ENCODE peak calls at places on chromosomes 12 and 14, in eight cellular contexts. J is transverse colon, Z is GM23338, X is H1, N is GM12891, V is esophagus muscularis mucosa, K is breast epithelium, C is stomach. A is an unnamed sample.

GRCh38 chr12:59444932-59445331 is 150.9 kb upstream of the SLC16A7 start:
- DNase-seq in J (no peak), Z (no peak), X (no peak), N (no peak), V (no peak), K (no peak), C (no peak), A (no peak)

GRCh38 chr12:79055926-79056674 is 191.5 kb downstream of the SYT1 start:
- DNase-seq in J (no peak), Z (no peak), X (no peak), N (no peak), V (no peak), K (no peak), C (no peak), A (no peak)

GRCh38 chr14:33617154-33617553 is 333.7 kb downstream of the EGLN3 start:
- DNase-seq in J (no peak), Z (no peak), X (no peak), N (no peak), V (no peak), K (no peak), C (no peak), A (no peak)

GRCh38 chr12:79681008-79681590 is 9.7 kb downstream of the PAWR start:
- DNase-seq in J (no peak), Z (no peak), X (no peak), N (no peak), V (no peak), K (no peak), C (no peak), A (no peak)

GRCh38 chr12:18998343-18999270 is 130.9 kb upstream of the PLEKHA5 start:
- DNase-seq in J (no peak), Z (no peak), X (no peak), N (no peak), V (no peak), K (no peak), C (no peak), A (peak; percentile 35)

GRCh38 chr14:99029916-99030305 is 242.1 kb downstream of the BCL11B start:
- DNase-seq in J (no peak), Z (no peak), X (no peak), N (no peak), V (no peak), K (no peak), C (no peak), A (no peak)

GRCh38 chr12:47801904-47802246 is 17.8 kb downstream of the HDAC7 start:
- DNase-seq in J (no peak), Z (no peak), X (no peak), N (no peak), V (no peak), K (no peak), C (no peak), A (no peak)

GRCh38 chr12:18250313-18250916 is 10.9 kb upstream of the PIK3C2G start:
- DNase-seq in J (no peak), Z (peak; percentile 93), X (no peak), N (peak; percentile 8), V (no peak), K (no peak), C (no peak), A (no peak)

GRCh38 chr12:110699591-110700445 is 10.9 kb upstream of the HVCN1 start:
- DNase-seq in J (no peak), Z (peak; percentile 43), X (no peak), N (no peak), V (no peak), K (no peak), C (no peak), A (no peak)

GRCh38 chr12:32273063-32273521 is 126.3 kb upstream of the FGD4 start:
- DNase-seq in J (no peak), Z (no peak), X (peak; percentile 37), N (no peak), V (no peak), K (no peak), C (no peak), A (no peak)

GRCh38 chr12:128920468-128920867 is 67.2 kb downstream of the GLT1D1 start:
- DNase-seq in J (no peak), Z (no peak), X (no peak), N (no peak), V (no peak), K (no peak), C (no peak), A (no peak)

GRCh38 chr14:32561520-32561919 is 232.4 kb downstream of the AKAP6 start:
- DNase-seq in J (no peak), Z (peak; percentile 16), X (no peak), N (no peak), V (no peak), K (no peak), C (no peak), A (no peak)

GRCh38 chr14:75711134-75711795 is 50.2 kb downstream of the TTLL5 start:
- DNase-seq in J (no peak), Z (peak; percentile 61), X (peak; percentile 47), N (peak; percentile 14), V (no peak), K (no peak), C (peak; percentile 40), A (no peak)

GRCh38 chr14:100142073-100143040 is 17.1 kb downstream of the DEGS2 start:
- DNase-seq in J (peak; percentile 78), Z (no peak), X (no peak), N (no peak), V (no peak), K (no peak), C (peak; percentile 88), A (peak; percentile 68)

GRCh38 chr14:88748288-88748687 is 44.5 kb downstream of the EML5 start:
- DNase-seq in J (no peak), Z (no peak), X (no peak), N (no peak), V (no peak), K (no peak), C (no peak), A (no peak)

GRCh38 chr12:12008931-12009611 is 61.7 kb upstream of the BCL2L14 start:
- DNase-seq in J (no peak), Z (peak; percentile 86), X (peak; percentile 64), N (no peak), V (no peak), K (no peak), C (no peak), A (peak; percentile 23)

GRCh38 chr12:12008232-12008850 is 62.4 kb upstream of the BCL2L14 start:
- DNase-seq in J (peak; percentile 20), Z (peak; percentile 41), X (peak; percentile 73), N (no peak), V (no peak), K (no peak), C (no peak), A (no peak)

GRCh38 chr12:12007713-12008231 is 63.0 kb upstream of the BCL2L14 start:
- DNase-seq in J (no peak), Z (no peak), X (no peak), N (no peak), V (no peak), K (no peak), C (no peak), A (no peak)

GRCh38 chr12:12011880-12012260 is 58.9 kb upstream of the BCL2L14 start:
- DNase-seq in J (no peak), Z (no peak), X (no peak), N (no peak), V (no peak), K (no peak), C (no peak), A (no peak)

GRCh38 chr12:12010277-12011031 is 60.3 kb upstream of the BCL2L14 start:
- DNase-seq in J (peak; percentile 41), Z (no peak), X (no peak), N (no peak), V (no peak), K (no peak), C (no peak), A (peak; percentile 78)
- TF ChIP-seq POLR2AphosphoS5 in J (no peak), Z (no peak), X (no peak), N (peak; percentile 77), V (no peak), K (no peak), C (no peak), A (peak; percentile 30)

DNA sequence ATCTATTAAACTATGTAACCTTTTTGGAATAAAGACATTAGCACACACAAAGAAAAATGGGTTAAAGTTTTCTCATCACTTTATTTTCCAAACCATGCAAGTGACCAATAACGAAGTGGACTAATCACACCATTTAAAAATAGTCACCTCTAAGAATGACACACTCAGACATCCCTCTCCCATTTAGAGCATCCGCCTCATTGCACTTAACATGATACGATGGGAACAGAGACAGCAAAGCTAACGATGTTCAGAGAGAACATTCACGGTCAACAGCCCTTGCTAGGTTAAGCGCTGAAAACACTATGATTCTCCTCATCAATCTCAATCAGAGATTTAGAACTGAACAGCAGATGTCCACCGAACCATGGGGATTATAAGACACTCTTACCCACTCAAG is 35.8 kb downstream of the NIN start:
- DNase-seq in J (no peak), Z (no peak), X (no peak), N (no peak), V (no peak), K (no peak), C (no peak), A (no peak)
- TF ChIP-seq POLR2AphosphoS5 in J (no peak), Z (no peak), X (no peak), N (no peak), V (no peak), K (no peak), C (no peak), A (no peak)

GRCh38 chr12:130115646-130116045 is 46.6 kb upstream of the FZD10 start:
- DNase-seq in J (no peak), Z (no peak), X (no peak), N (no peak), V (no peak), K (no peak), C (no peak), A (no peak)
- TF ChIP-seq POLR2AphosphoS5 in J (no peak), Z (no peak), X (no peak), N (no peak), V (no peak), K (no peak), C (no peak), A (no peak)

GRCh38 chr12:11778703-11779102 is 129.2 kb downstream of the ETV6 start:
- DNase-seq in J (no peak), Z (no peak), X (no peak), N (no peak), V (no peak), K (no peak), C (no peak), A (no peak)

GRCh38 chr12:11780521-11781101 is 131.1 kb downstream of the ETV6 start:
- DNase-seq in J (no peak), Z (no peak), X (no peak), N (no peak), V (no peak), K (no peak), C (no peak), A (no peak)

GRCh38 chr12:11777962-11778361 is 128.5 kb downstream of the ETV6 start:
- DNase-seq in J (no peak), Z (no peak), X (no peak), N (no peak), V (no peak), K (no peak), C (no peak), A (no peak)

GRCh38 chr12:11782914-11783420 is 133.5 kb downstream of the ETV6 start:
- DNase-seq in J (no peak), Z (no peak), X (no peak), N (no peak), V (no peak), K (no peak), C (no peak), A (no peak)

DNA sequence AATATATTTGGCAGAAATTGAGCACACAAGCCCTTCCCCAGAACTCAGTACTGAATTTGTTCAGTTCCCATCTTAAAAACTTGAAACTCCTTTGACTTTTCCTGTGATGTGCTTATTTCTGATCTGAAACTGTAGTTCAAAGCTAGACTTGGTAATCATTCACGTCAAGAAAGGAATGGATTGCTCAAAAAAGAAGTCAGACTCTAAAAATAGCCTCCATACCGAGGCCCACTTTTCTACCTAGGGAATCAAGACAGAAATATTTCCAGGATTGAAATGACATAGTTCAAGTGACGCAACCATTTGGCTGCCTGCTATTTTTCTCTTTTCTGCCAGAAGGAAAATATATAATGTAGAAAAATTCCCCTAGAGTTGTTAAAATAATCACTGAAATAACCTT is 129.8 kb downstream of the ETV6 start:
- DNase-seq in J (no peak), Z (no peak), X (no peak), N (no peak), V (no peak), K (no peak), C (no peak), A (no peak)
- TF ChIP-seq POLR2AphosphoS5 in J (peak; percentile 16), Z (no peak), X (no peak), N (no peak), V (no peak), K (no peak), C (no peak), A (no peak)

A was measured in upper lobe of left lung.